ENCODE peak calls at places on chromosome 16, in ten cellular contexts. H, U, M, C, G, F, W, A, J and Y are unnamed samples.

GRCh38 chr16:80606221-80606766 is 65.5 kb downstream of the DYNLRB2 start:
- DNase-seq in U (no peak), F (no peak), W (no peak), G (no peak), C (no peak), A (no peak), M (no peak), J (no peak), H (no peak), Y (no peak)

GRCh38 chr16:6827931-6828330 is 504.7 kb upstream of the RBFOX1 start:
- DNase-seq in J (no peak), M (no peak), F (no peak), W (no peak), U (no peak), G (no peak), H (no peak), C (no peak), A (no peak), Y (no peak)

GRCh38 chr16:74463888-74464287 is 42.6 kb upstream of the CLEC18B start:
- DNase-seq in G (no peak), J (no peak), W (no peak), F (no peak), A (no peak), M (no peak), H (no peak), U (no peak), C (no peak), Y (no peak)

GRCh38 chr16:28193530-28194423 is 18.0 kb downstream of the XPO6 start:
- DNase-seq in M (peak), A (no peak), C (no peak), J (peak), H (peak), W (no peak), F (peak), U (no peak), G (peak), Y (peak)

GRCh38 chr16:15649727-15650018 is 372 bp upstream of the NDE1 start:
- DNase-seq in M (no peak), W (no peak), A (no peak), G (no peak), F (no peak), U (no peak), J (no peak), H (no peak), C (no peak), Y (no peak)

GRCh38 chr16:88325976-88326375 is 56.8 kb upstream of the ZNF469 start:
- DNase-seq in W (no peak), U (no peak), J (no peak), M (no peak), A (no peak), G (no peak), C (no peak), H (no peak), F (no peak), Y (no peak)

GRCh38 chr16:23469814-23470213 is 16.8 kb upstream of the COG7 start:
- DNase-seq in W (no peak), M (peak), G (no peak), C (no peak), H (no peak), U (no peak), A (no peak), F (peak), J (no peak), Y (peak)

GRCh38 chr16:19524356-19524865 is 669 bp downstream of the CCP110 start:
- DNase-seq in C (peak), M (no peak), A (no peak), F (peak), H (peak), W (no peak), J (peak), G (no peak), U (no peak), Y (no peak)

GRCh38 chr16:54812229-54812628 is 118.4 kb upstream of the IRX5 start:
- DNase-seq in C (no peak), M (no peak), J (no peak), G (peak), U (no peak), F (no peak), A (no peak), H (peak), W (no peak), Y (no peak)

GRCh38 chr16:70457446-70457845 is 3.1 kb downstream of the FCSK start:
- DNase-seq in A (no peak), H (no peak), W (no peak), F (no peak), M (no peak), U (no peak), J (no peak), G (no peak), C (no peak), Y (no peak)

GRCh38 chr16:11452298-11452697 is 107.0 kb downstream of the RMI2 start:
- DNase-seq in F (no peak), U (no peak), G (no peak), H (no peak), J (no peak), C (no peak), W (no peak), M (no peak), A (no peak), Y (no peak)

GRCh38 chr16:1035066-1035415 is 37.5 kb upstream of the SSTR5 start:
- DNase-seq in C (peak), U (no peak), M (no peak), F (no peak), J (no peak), A (no peak), H (no peak), W (no peak), G (no peak), Y (no peak)

GRCh38 chr16:55499951-55500350 is 8.9 kb upstream of the LPCAT2 start:
- DNase-seq in F (peak), U (no peak), H (peak), M (no peak), W (no peak), A (no peak), C (peak), J (no peak), G (peak), Y (peak)

GRCh38 chr16:88782454-88783390 is 2.3 kb downstream of the PIEZO1 start:
- DNase-seq in W (no peak), F (peak), H (no peak), G (no peak), J (no peak), C (peak), A (no peak), U (peak), M (no peak), Y (peak)

GRCh38 chr16:4006441-4006989 is 109.7 kb downstream of the ADCY9 start:
- DNase-seq in J (no peak), H (no peak), F (no peak), C (no peak), W (no peak), G (no peak), U (no peak), M (no peak), A (no peak), Y (no peak)

GRCh38 chr16:30923554-30924085 is at the start of gene FBXL19:
- DNase-seq in M (no peak), W (no peak), H (no peak), J (no peak), A (no peak), F (no peak), G (no peak), U (peak), C (no peak), Y (no peak)

GRCh38 chr16:11188801-11189740 is 66.9 kb downstream of the SOCS1 start:
- DNase-seq in J (no peak), C (no peak), A (no peak), F (no peak), W (no peak), M (no peak), H (no peak), G (no peak), U (no peak), Y (no peak)

GRCh38 chr16:49593423-49594040 is 219.9 kb downstream of the C16orf78 start:
- DNase-seq in C (no peak), A (no peak), F (no peak), H (no peak), W (peak), M (no peak), U (no peak), G (no peak), J (no peak), Y (no peak)

GRCh38 chr16:46908540-46909372 is 24.6 kb downstream of the GPT2 start:
- DNase-seq in A (peak), C (peak), M (no peak), F (peak), U (peak), J (peak), G (peak), W (no peak), H (peak), Y (peak)

GRCh38 chr16:31860508-31860907 is 13.1 kb upstream of the ZNF267 start:
- DNase-seq in W (no peak), F (no peak), A (no peak), H (no peak), G (no peak), J (no peak), C (no peak), U (no peak), M (no peak), Y (no peak)

GRCh38 chr16:51290886-51291285 is 139.8 kb upstream of the SALL1 start:
- DNase-seq in M (no peak), J (no peak), F (no peak), H (no peak), W (no peak), C (no peak), G (no peak), U (no peak), A (no peak), Y (no peak)

GRCh38 chr16:26651884-26652283 is 414.8 kb upstream of the C16orf82 start:
- DNase-seq in F (no peak), H (no peak), U (no peak), A (no peak), M (no peak), C (no peak), W (no peak), G (no peak), J (no peak), Y (no peak)